ENCODE peak calls at places on chromosomes 7 and 10, in seven cellular contexts. F is HepG2, R is H1, L is HCT116, O is GM12878, M is SK-N-SH, E is K562. I is an unnamed sample.

GRCh38 chr7:73487486-73487885 is 34.6 kb downstream of the BAZ1B start:
- DNase-seq in L (no peak), O (no peak), R (no peak), F (no peak), E (no peak), M (no peak), I (no peak)

GRCh38 chr7:152601305-152601798 is 74.6 kb downstream of the XRCC2 start:
- DNase-seq in O (no peak), L (no peak), F (no peak), E (no peak), R (no peak), M (no peak), I (no peak)

GRCh38 chr7:29194206-29194593 is 375 bp upstream of the CHN2 start:
- DNase-seq in M (no peak), L (no peak), F (no peak), E (no peak), R (no peak), O (no peak), I (no peak)

GRCh38 chr7:76318488-76319353 is 16.2 kb downstream of the HSPB1 start:
- DNase-seq in E (peak; percentile 89), M (peak; percentile 79), F (peak; percentile 84), L (no peak), R (no peak), O (peak; percentile 64), I (peak; percentile 77)

GRCh38 chr10:116676633-116677032 is 55.9 kb downstream of the PNLIPRP2 start:
- DNase-seq in F (peak; percentile 9), E (no peak), R (no peak), M (no peak), L (no peak), O (no peak), I (no peak)

GRCh38 chr10:43221419-43222293 is 45.2 kb downstream of the RASGEF1A start:
- DNase-seq in O (no peak), F (peak; percentile 23), L (no peak), M (no peak), E (peak; percentile 36), R (peak; percentile 76), I (no peak)

GRCh38 chr10:63054889-63055606 is 78.1 kb upstream of the NRBF2 start:
- DNase-seq in F (no peak), M (no peak), O (no peak), E (no peak), R (no peak), L (no peak), I (no peak)

GRCh38 chr7:151755131-151755787 is 121.7 kb downstream of the PRKAG2 start:
- DNase-seq in E (no peak), L (no peak), F (no peak), O (no peak), R (no peak), M (no peak), I (no peak)

GRCh38 chr7:55964802-55965470 is 551 bp downstream of the NIPSNAP2 start:
- DNase-seq in L (peak; percentile 13), E (peak; percentile 87), O (no peak), M (peak; percentile 93), F (peak; percentile 72), R (no peak), I (peak; percentile 56)

GRCh38 chr10:18797286-18797685 is 138.1 kb downstream of the ARL5B start:
- DNase-seq in R (no peak), L (no peak), E (no peak), F (no peak), O (no peak), M (no peak), I (no peak)

GRCh38 chr10:51689536-51689935 is 9.9 kb downstream of the CSTF2T start:
- DNase-seq in L (no peak), F (no peak), O (no peak), E (no peak), M (no peak), R (no peak), I (no peak)

GRCh38 chr7:46927131-46927810 is 654.6 kb downstream of the TNS3 start:
- DNase-seq in O (no peak), E (no peak), R (no peak), F (no peak), M (no peak), L (no peak), I (no peak)

GRCh38 chr10:76984559-76985443 is 652.8 kb downstream of the KCNMA1 start:
- DNase-seq in O (no peak), R (peak; percentile 87), E (peak; percentile 82), M (peak; percentile 57), L (peak; percentile 63), F (peak; percentile 49), I (peak; percentile 68)

DNA sequence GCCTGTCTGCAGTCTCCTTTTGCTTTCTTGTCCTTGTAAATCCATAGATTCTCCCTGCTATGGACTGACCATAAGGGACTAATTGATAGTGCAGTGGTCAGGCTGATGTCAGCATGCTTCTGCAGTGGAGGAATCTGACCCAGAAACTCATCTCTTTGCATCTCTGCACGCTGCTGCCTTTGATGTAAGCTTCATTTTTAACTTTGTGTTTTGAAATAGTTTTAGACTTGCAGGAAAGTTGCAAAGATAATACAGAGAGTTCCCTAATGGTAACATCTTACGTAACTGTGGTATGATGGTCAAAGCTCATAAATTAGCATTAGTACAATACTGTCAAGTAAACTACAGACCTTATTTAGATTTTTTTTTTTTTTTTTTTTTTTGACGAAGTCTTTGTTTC is 89.6 kb downstream of the GALNT17 start:
- DNase-seq in F (no peak), O (no peak), R (no peak), L (no peak), M (no peak), E (no peak), I (no peak)
- TF ChIP-seq POLR2AphosphoS5 in F (no peak), O (no peak), R (no peak), L (no peak), M (no peak), E (no peak), I (no peak)

GRCh38 chr10:103542764-103543616 is 49.5 kb downstream of the NEURL1 start:
- DNase-seq in E (peak; percentile 41), L (peak; percentile 46), M (peak; percentile 82), O (peak; percentile 13), R (no peak), F (peak; percentile 14), I (peak; percentile 66)
- H2AFZ ChIP-seq in E (no peak overlapping the region), L (peak overlapping the region; percentile 93), M (peak overlapping the region; percentile 74), O (peak overlapping the region; percentile 79), R (peak overlapping the region; percentile 82), F (no peak overlapping the region), I (peak overlapping the region; percentile 33)

GRCh38 chr7:157736341-157736740 is 399.5 kb downstream of the DNAJB6 start:
- DNase-seq in E (no peak), L (no peak), R (no peak), F (no peak), M (no peak), O (no peak), I (no peak)

GRCh38 chr7:157739650-157740049 is 402.8 kb downstream of the DNAJB6 start:
- DNase-seq in L (no peak), M (no peak), F (no peak), E (no peak), O (no peak), R (no peak), I (no peak)

GRCh38 chr7:157739056-157739455 is 402.3 kb downstream of the DNAJB6 start:
- DNase-seq in F (no peak), M (no peak), L (no peak), E (no peak), O (no peak), R (no peak), I (no peak)

GRCh38 chr7:157737151-157738063 is 400.6 kb downstream of the DNAJB6 start:
- DNase-seq in O (no peak), R (no peak), F (no peak), L (no peak), M (no peak), E (no peak), I (no peak)

GRCh38 chr7:157738064-157738460 is 401.3 kb downstream of the DNAJB6 start:
- DNase-seq in O (no peak), E (no peak), R (peak; percentile 58), L (no peak), M (no peak), F (no peak), I (no peak)
- TF ChIP-seq MAX in O (no peak), E (no peak), R (peak; percentile 16), L (no peak), M (no peak), F (no peak), I (no peak)

DNA sequence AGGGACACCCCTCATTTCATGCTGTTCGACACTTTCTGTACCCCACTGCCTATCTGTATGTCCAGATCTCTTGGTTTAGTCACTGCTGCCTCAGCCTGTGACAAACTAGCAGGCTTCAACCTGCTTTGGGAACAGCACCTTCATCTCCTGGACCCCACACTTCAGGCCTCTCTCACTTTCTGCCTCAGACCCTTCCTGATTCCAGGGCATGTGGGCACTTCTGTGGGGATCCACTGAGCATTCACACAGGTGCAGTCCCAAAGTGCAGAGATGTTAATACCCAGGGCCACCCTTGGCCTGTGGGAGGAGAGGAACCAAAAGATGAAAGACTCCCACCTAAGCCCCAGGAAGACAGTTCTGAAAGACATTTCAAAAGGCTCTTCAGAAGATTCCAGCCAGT is 29.4 kb upstream of the C10orf71 start:
- DNase-seq in F (no peak), O (no peak), E (no peak), R (no peak), M (no peak), L (no peak), I (no peak)
- TF ChIP-seq POLR2AphosphoS5 in F (no peak), O (no peak), E (no peak), R (no peak), M (no peak), L (no peak), I (no peak)

GRCh38 chr10:31133251-31133627 is 101.6 kb upstream of the ZNF438 start:
- DNase-seq in M (no peak), F (no peak), O (no peak), L (no peak), R (peak; percentile 44), E (no peak), I (peak; percentile 16)
- H2AFZ ChIP-seq in M (peak overlapping the region; percentile 95), F (no peak overlapping the region), O (peak overlapping the region; percentile 81), L (no peak overlapping the region), R (peak overlapping the region; percentile 84), E (peak overlapping the region; percentile 95), I (peak overlapping the region; percentile 46)

GRCh38 chr10:127215882-127216281 is 19.5 kb upstream of the INSYN2A start:
- DNase-seq in F (no peak), O (no peak), M (no peak), L (no peak), E (no peak), R (no peak), I (no peak)

GRCh38 chr10:127207081-127207480 is 10.7 kb upstream of the INSYN2A start:
- DNase-seq in O (no peak), M (no peak), R (no peak), F (no peak), L (no peak), E (no peak), I (no peak)

GRCh38 chr10:127216284-127216683 is 19.9 kb upstream of the INSYN2A start:
- DNase-seq in E (no peak), O (no peak), M (no peak), L (no peak), R (no peak), F (no peak), I (no peak)

GRCh38 chr10:127216786-127217185 is 20.4 kb upstream of the INSYN2A start:
- DNase-seq in R (no peak), O (no peak), F (no peak), E (no peak), M (no peak), L (no peak), I (no peak)

DNA sequence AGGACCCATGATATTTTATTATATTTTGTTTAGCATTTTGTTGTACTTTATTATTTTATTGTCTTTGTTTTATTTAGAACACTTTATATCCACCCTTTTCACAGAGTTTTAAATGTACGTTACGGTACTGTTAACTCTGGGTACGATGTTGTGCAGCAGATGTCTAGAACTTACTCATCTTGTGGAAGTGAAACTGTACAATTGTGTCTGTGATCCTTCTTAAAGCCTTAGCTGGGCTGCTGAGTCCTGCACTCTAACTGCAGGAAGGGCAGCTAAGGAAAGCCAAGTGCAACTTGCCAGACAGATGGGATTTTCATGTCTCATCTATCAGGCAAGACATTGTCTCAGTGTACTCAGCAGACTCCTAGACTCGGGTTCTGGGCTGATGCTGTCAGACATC is 14.5 kb upstream of the INSYN2A start:
- DNase-seq in R (no peak), F (no peak), E (no peak), O (no peak), L (no peak), M (no peak), I (no peak)
- TF ChIP-seq MAX in R (no peak), F (no peak), E (no peak), O (no peak), L (no peak), M (no peak), I (no peak)

I was measured in endothelial cell of umbilical vein.